ENCODE peak calls at places on chromosome 14, in four cellular contexts. R is anterior cingulate cortex; B is nephron progenitor cell; X is stimulated activated CD8-positive, alpha-beta memory T cell treated with anti-CD3 and anti-CD28 coated beads, Interleukin-2, amount 100 ng/mL, for 1 hour. J is an unnamed sample.

GRCh38 chr14:22003471-22003870 is 329.9 kb upstream of the OR4E1 start:
- DNase-seq in R (no peak), B (no peak), X (no peak), J (no peak)

GRCh38 chr14:53354331-53354730 is 201.2 kb upstream of the DDHD1 start:
- DNase-seq in R (no peak), B (no peak), X (no peak), J (no peak)

GRCh38 chr14:50362791-50363733 is 33.6 kb downstream of the CDKL1 start:
- DNase-seq in R (no peak), B (no peak), X (no peak), J (no peak)

GRCh38 chr14:51562816-51563215 is 88.9 kb upstream of the FRMD6 start:
- DNase-seq in R (no peak), B (no peak), X (no peak), J (no peak)

GRCh38 chr14:58620011-58620410 is 17.8 kb upstream of the DACT1 start:
- DNase-seq in R (no peak), B (no peak), X (no peak), J (no peak)

GRCh38 chr14:22113401-22113800 is 439.8 kb upstream of the OR4E1 start:
- DNase-seq in R (no peak), B (no peak), X (no peak), J (no peak)

GRCh38 chr14:102560436-102561261 is 31.8 kb upstream of the RCOR1 start:
- DNase-seq in R (no peak), B (no peak), X (no peak), J (no peak)

GRCh38 chr14:42420071-42420470 is 813.4 kb downstream of the LRFN5 start:
- DNase-seq in R (no peak), B (no peak), X (no peak), J (no peak)

GRCh38 chr14:78455896-78456435 is 285.8 kb downstream of the NRXN3 start:
- DNase-seq in R (peak; percentile 41), B (no peak), X (no peak), J (no peak)

GRCh38 chr14:87994974-87995373 is 2.0 kb upstream of the GALC start:
- DNase-seq in R (no peak), B (no peak), X (no peak), J (no peak)

GRCh38 chr14:104969741-104970230 is 8.4 kb downstream of the AHNAK2 start:
- DNase-seq in R (no peak), B (no peak), X (no peak), J (peak; percentile 51)

GRCh38 chr14:57865450-57866198 is at the start of gene SLC35F4:
- DNase-seq in R (no peak), B (peak; percentile 88), X (no peak), J (peak; percentile 81)

GRCh38 chr14:85531141-85531593 is 1.2 kb downstream of the FLRT2 start:
- DNase-seq in R (peak; percentile 10), B (peak; percentile 50), X (no peak), J (peak; percentile 35)

GRCh38 chr14:103126873-103127304 is 3.6 kb downstream of the TNFAIP2 start:
- DNase-seq in R (peak; percentile 15), B (peak; percentile 85), X (no peak), J (peak; percentile 83)

GRCh38 chr14:36510078-36510799 is 9.8 kb downstream of the NKX2-1 start:
- DNase-seq in R (no peak), B (no peak), X (no peak), J (no peak)

GRCh38 chr14:67636361-67636919 is 16.7 kb downstream of the ARG2 start:
- DNase-seq in R (no peak), B (no peak), X (no peak), J (no peak)

GRCh38 chr14:103361868-103362267 is 23.3 kb upstream of the MARK3 start:
- DNase-seq in R (no peak), B (no peak), X (no peak), J (no peak)

GRCh38 chr14:44149597-44149996 is 357.5 kb downstream of the FSCB start:
- DNase-seq in R (no peak), B (peak; percentile 61), X (no peak), J (no peak)

GRCh38 chr14:64721391-64721791 is 17.2 kb downstream of the PLEKHG3 start:
- DNase-seq in R (peak; percentile 35), B (no peak), X (no peak), J (no peak)

GRCh38 chr14:39350866-39351265 is 81.4 kb downstream of the FBXO33 start:
- DNase-seq in R (no peak), B (no peak), X (no peak), J (no peak)

GRCh38 chr14:69485701-69486100 is 1.2 kb downstream of the PLEKHD1 start:
- DNase-seq in R (no peak), B (no peak), X (no peak), J (no peak)

GRCh38 chr14:52678591-52678990 is 16.8 kb downstream of the ERO1A start:
- DNase-seq in R (no peak), B (no peak), X (no peak), J (no peak)

GRCh38 chr14:59321184-59321952 is 132.9 kb downstream of the DAAM1 start:
- DNase-seq in R (no peak), B (no peak), X (no peak), J (no peak)

GRCh38 chr14:59243174-59243573 is 54.7 kb downstream of the DAAM1 start:
- DNase-seq in R (no peak), B (no peak), X (no peak), J (no peak)

GRCh38 chr14:19729763-19730162 is 13.6 kb upstream of the OR4Q3 start:
- DNase-seq in R (no peak), B (no peak), X (no peak), J (no peak)

GRCh38 chr14:63203618-63204406 is 431 bp upstream of the RHOJ start:
- DNase-seq in R (peak; percentile 66), B (peak; percentile 59), X (no peak), J (peak; percentile 86)

GRCh38 chr14:75896341-75896740 is 85.5 kb downstream of the TGFB3 start:
- DNase-seq in R (no peak), B (no peak), X (no peak), J (no peak)

GRCh38 chr14:90815817-90816662 is at the start of gene TTC7B:
- DNase-seq in R (no peak), B (peak; percentile 74), X (no peak), J (peak; percentile 28)

GRCh38 chr14:51582437-51582836 is 69.3 kb upstream of the FRMD6 start:
- DNase-seq in R (no peak), B (no peak), X (no peak), J (no peak)

GRCh38 chr14:24298892-24299254 is 707 bp downstream of the DHRS1 start:
- DNase-seq in R (peak; percentile 14), B (no peak), X (no peak), J (no peak)

GRCh38 chr14:79270361-79270760 is 940.9 kb downstream of the DIO2 start:
- DNase-seq in R (no peak), B (no peak), X (no peak), J (no peak)

GRCh38 chr14:50095895-50096294 is 20.5 kb downstream of the VCPKMT start:
- DNase-seq in R (no peak), B (no peak), X (no peak), J (no peak)